ENCODE peak calls at places on chromosomes 7 and 10, in six cellular contexts. N is endodermal cell; G is lower lobe of right lung; Y is naive thymus-derived CD4-positive, alpha-beta T cell; E is GM23248; C is left ventricle myocardium inferior. S is an unnamed sample. For H3K4me1, the result is how much of the 10 kb centered on the place peaks cover.

GRCh38 chr10:61262486-61263261 is 190.5 kb downstream of the TMEM26 start:
- DNase-seq in G (no peak), C (no peak), E (peak), N (no peak), Y (no peak), S (no peak)

GRCh38 chr10:44723654-44724053 is 187.5 kb upstream of the TMEM72 start:
- DNase-seq in E (peak), C (peak), Y (no peak), N (no peak), G (no peak), S (no peak)

GRCh38 chr10:9786576-9786975 is 1231.1 kb upstream of the CELF2 start:
- DNase-seq in E (peak), N (no peak), C (no peak), Y (no peak), G (no peak), S (no peak)

GRCh38 chr10:47370878-47371277 is 13.2 kb downstream of the ZNF488 start:
- DNase-seq in C (no peak), G (no peak), N (peak), E (no peak), Y (no peak), S (no peak)

GRCh38 chr7:154879629-154880028 is 123.3 kb downstream of the PAXIP1 start:
- DNase-seq in Y (no peak), C (no peak), G (no peak), N (no peak), E (no peak), S (no peak)

GRCh38 chr10:72480861-72481260 is 126.1 kb upstream of the DNAJB12 start:
- DNase-seq in E (no peak), Y (no peak), C (no peak), N (no peak), G (no peak), S (no peak)

GRCh38 chr10:6770846-6771245 is 190.8 kb upstream of the PRKCQ start:
- DNase-seq in E (peak), C (no peak), Y (no peak), G (no peak), N (no peak), S (peak)

GRCh38 chr7:5083291-5083690 is 37.6 kb downstream of the RBAK start:
- DNase-seq in G (peak), Y (no peak), C (no peak), N (no peak), E (no peak), S (no peak)

GRCh38 chr10:30718877-30719268 is 89.3 kb upstream of the LYZL2 start:
- DNase-seq in E (no peak), Y (no peak), G (no peak), N (no peak), C (no peak), S (no peak)

GRCh38 chr10:30725661-30726060 is 96.1 kb upstream of the LYZL2 start:
- DNase-seq in G (no peak), E (no peak), Y (no peak), C (no peak), N (no peak), S (no peak)

GRCh38 chr10:30724296-30724695 is 94.7 kb upstream of the LYZL2 start:
- DNase-seq in Y (no peak), C (no peak), N (no peak), G (no peak), E (no peak), S (no peak)

GRCh38 chr10:30719832-30720231 is 90.3 kb upstream of the LYZL2 start:
- DNase-seq in E (no peak), Y (no peak), C (no peak), G (no peak), N (peak), S (no peak)

GRCh38 chr10:30722956-30723355 is 93.4 kb upstream of the LYZL2 start:
- DNase-seq in N (peak), E (no peak), Y (no peak), G (no peak), C (no peak), S (peak)
- H3K4me3 ChIP-seq in N (no peak), E (no peak), Y (no peak), G (no peak), C (no peak), S (no peak)

DNA sequence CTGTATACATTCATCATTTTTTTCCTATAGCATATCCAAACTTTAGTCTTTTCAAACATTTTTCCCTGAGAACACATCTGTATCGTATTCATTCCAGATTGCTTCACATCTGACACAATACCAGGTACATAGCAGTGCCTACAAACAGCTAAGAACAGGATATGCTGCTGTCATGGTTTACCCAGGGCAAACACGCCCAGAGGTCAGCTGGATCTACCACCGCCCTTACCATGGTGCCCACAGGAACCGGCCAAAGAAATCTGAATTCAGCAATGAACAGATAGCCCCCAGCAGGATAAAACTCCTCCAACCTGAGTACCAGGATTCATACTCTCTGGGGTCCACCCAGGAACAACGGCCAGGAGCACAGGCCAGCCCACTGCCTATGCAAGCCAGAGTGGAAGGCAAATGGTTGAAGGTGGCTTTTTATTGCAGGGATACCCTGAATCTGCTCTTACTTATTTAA is 43.0 kb downstream of the TNS3 start:
- DNase-seq in Y (no peak), E (no peak), N (no peak), C (peak), G (no peak), S (no peak)
- H3K4me1 ChIP-seq in Y (under half), E (under half), N (under half), C (under half), G (under half), S (under half)

GRCh38 chr7:93914581-93915066 is 6.9 kb upstream of the GNG11 start:
- DNase-seq in C (no peak), Y (no peak), N (no peak), G (no peak), E (peak), S (no peak)
- H3K4me3 ChIP-seq in C (peak), Y (no peak), N (no peak), G (no peak), E (peak), S (no peak)

GRCh38 chr7:29593458-29593857 is 29.8 kb downstream of the PRR15 start:
- DNase-seq in G (no peak), N (no peak), C (no peak), E (no peak), Y (no peak), S (no peak)

GRCh38 chr7:29588900-29589696 is 25.5 kb downstream of the PRR15 start:
- DNase-seq in N (peak), C (no peak), G (no peak), Y (no peak), E (peak), S (peak)

GRCh38 chr7:29592866-29593265 is 29.2 kb downstream of the PRR15 start:
- DNase-seq in E (no peak), G (no peak), Y (no peak), C (no peak), N (no peak), S (no peak)

GRCh38 chr7:29587195-29587808 is 23.7 kb downstream of the PRR15 start:
- DNase-seq in E (no peak), G (no peak), Y (no peak), C (no peak), N (no peak), S (no peak)

GRCh38 chr7:29588212-29588611 is 24.6 kb downstream of the PRR15 start:
- DNase-seq in N (no peak), Y (no peak), C (no peak), G (no peak), E (no peak), S (no peak)
- H3K4me1 ChIP-seq in N (under half), Y (under half), C (under half), G (under half), E (under half), S (under half)

DNA sequence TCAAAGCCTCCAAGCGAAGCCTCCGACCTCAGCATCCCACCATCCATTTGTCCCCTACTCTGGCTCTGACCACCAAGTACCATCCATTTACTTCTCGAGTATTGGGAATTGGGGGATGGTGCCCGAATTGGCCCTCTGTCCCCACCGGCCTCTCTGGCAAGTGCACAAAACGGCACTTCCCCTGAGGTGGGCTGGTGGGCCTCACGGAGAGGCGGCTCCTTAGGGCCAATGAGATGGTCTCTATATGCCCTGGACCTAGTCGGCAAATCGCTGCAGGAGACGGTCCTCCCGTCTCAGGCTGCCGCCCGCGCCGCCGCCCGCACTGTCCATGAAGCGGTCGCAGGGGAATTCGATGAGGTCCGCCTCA is 2.8 kb downstream of the TRIL start:
- DNase-seq in E (no peak), G (no peak), N (no peak), C (no peak), Y (no peak), S (no peak)
- H3K4me3 ChIP-seq in E (no peak), G (peak), N (no peak), C (peak), Y (no peak), S (no peak)

GRCh38 chr10:30988831-30989458 is 42.7 kb downstream of the ZNF438 start:
- DNase-seq in N (no peak), G (no peak), Y (no peak), E (no peak), C (no peak), S (no peak)
- H3K4me1 ChIP-seq in N (under half), G (half or more), Y (under half), E (under half), C (half or more), S (under half)

DNA sequence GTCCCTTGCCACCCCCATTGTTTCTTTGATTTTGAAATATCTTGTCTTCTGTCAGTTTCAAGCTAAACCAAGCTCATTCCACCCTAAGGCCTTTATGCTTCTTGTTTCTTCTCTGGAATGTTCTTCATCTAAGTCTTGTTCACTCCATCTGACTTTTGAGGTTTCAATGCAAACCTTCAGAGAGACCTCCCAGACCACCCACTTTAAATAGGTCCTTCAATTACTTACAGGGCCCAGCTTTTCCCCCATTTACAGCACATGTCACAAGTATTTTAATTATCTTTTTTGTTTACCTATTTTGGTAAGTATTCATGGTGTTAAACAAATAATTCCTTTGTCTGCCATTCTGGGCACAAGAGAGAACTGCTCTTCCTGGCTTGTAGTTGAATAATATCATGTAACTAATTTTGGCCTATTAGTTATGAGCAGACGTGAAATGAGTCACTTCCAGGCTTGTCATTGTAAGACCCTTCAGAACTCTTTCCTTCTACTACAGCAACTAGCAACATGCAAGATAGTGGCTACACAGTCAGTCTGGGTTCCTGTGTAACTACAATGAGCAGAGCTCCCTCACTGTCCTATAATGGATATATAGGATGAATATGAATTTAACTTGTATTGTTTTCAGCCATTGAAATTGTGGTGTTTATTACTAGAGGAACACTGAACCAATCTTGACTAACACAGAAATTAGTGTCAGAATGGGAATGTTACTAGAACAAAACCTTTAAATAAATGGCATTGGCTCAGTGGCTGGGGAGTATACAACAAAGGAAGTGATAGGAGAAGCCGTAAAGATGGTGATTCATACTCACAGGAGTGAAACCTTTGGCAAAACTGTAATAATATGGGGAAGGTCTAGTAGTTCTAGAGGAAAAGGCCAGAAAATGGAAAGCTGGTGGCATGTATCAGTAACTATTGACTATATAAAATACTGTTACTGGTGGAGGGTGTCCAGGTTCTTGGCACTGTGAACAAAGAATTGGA is 2.8 kb upstream of the MTPN start:
- DNase-seq in G (no peak), Y (no peak), N (no peak), C (no peak), E (peak), S (no peak)
- H3K4me3 ChIP-seq in G (peak), Y (peak), N (no peak), C (peak), E (peak), S (no peak)

DNA sequence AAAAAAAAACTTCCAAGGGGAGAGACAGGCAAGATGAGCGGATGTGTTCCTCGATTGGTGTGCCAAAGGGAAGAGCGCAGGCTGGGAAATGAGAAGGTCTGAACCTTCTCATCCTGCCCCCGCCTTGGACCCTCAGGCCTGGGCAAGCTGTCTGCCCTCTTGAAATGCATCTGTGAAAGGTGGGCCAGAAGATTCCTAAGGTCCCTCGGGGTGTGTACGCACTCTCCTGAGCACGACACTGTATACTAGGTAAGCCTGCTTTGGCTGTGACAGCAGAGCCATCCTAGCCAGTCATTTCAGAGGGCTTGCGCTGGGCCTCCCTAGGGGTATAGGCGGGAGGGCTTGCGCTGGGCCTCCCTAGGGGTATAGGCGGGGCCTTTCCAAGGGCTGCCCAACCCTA is 26.8 kb downstream of the PODXL start:
- DNase-seq in E (no peak), G (no peak), Y (no peak), C (no peak), N (no peak), S (no peak)
- H3K4me1 ChIP-seq in E (under half), G (under half), Y (under half), C (half or more), N (under half), S (under half)